ENCODE peak calls at places on chromosomes 11 and 22, in four cellular contexts. One of them, this sample, is unnamed.
A peak's percentile ranks its signal among the peaks of the same experiment; 100 is the strongest.

GRCh38 chr11:110000045-110000502 is 93.1 kb upstream of the ZC3H12C start:
- DNase-seq in cardiac fibroblast: peak; percentile 87
- DNase-seq in stimulated activated CD8-positive, alpha-beta memory T cell treated with anti-CD3 and anti-CD28 coated beads, Interleukin-15, amount 100 ng/mL, for 24 hours: no peak
- DNase-seq in EH: peak; percentile 97
- DNase-seq in this sample: peak; percentile 66

GRCh38 chr22:45946805-45947600 is 30.0 kb downstream of the WNT7B start:
- DNase-seq in cardiac fibroblast: no peak
- DNase-seq in EH: no peak
- DNase-seq in stimulated activated CD8-positive, alpha-beta memory T cell treated with anti-CD3 and anti-CD28 coated beads, Interleukin-15, amount 100 ng/mL, for 24 hours: no peak
- DNase-seq in this sample: no peak

GRCh38 chr22:23001463-23001862 is 68.9 kb upstream of the GNAZ start:
- DNase-seq in EH: no peak
- DNase-seq in stimulated activated CD8-positive, alpha-beta memory T cell treated with anti-CD3 and anti-CD28 coated beads, Interleukin-15, amount 100 ng/mL, for 24 hours: no peak
- DNase-seq in cardiac fibroblast: no peak
- DNase-seq in this sample: no peak

GRCh38 chr11:80846442-80846841 is 1405.6 kb upstream of the TENM4 start:
- DNase-seq in cardiac fibroblast: no peak
- DNase-seq in EH: no peak
- DNase-seq in stimulated activated CD8-positive, alpha-beta memory T cell treated with anti-CD3 and anti-CD28 coated beads, Interleukin-15, amount 100 ng/mL, for 24 hours: no peak
- DNase-seq in this sample: no peak

GRCh38 chr11:2760196-2760871 is 60.5 kb upstream of the KCNQ1OT1 start:
- DNase-seq in EH: no peak
- DNase-seq in cardiac fibroblast: no peak
- DNase-seq in stimulated activated CD8-positive, alpha-beta memory T cell treated with anti-CD3 and anti-CD28 coated beads, Interleukin-15, amount 100 ng/mL, for 24 hours: no peak
- DNase-seq in this sample: no peak

GRCh38 chr22:49995059-49995412 is 17.5 kb downstream of the IL17REL start:
- DNase-seq in cardiac fibroblast: no peak
- DNase-seq in EH: no peak
- DNase-seq in stimulated activated CD8-positive, alpha-beta memory T cell treated with anti-CD3 and anti-CD28 coated beads, Interleukin-15, amount 100 ng/mL, for 24 hours: no peak
- DNase-seq in this sample: no peak

GRCh38 chr11:68039526-68040086 is 781 bp downstream of the TCIRG1 start:
- DNase-seq in cardiac fibroblast: no peak
- DNase-seq in stimulated activated CD8-positive, alpha-beta memory T cell treated with anti-CD3 and anti-CD28 coated beads, Interleukin-15, amount 100 ng/mL, for 24 hours: no peak
- DNase-seq in EH: peak; percentile 27
- DNase-seq in this sample: no peak

GRCh38 chr11:86938900-86939880 is 16.0 kb downstream of the FZD4 start:
- DNase-seq in cardiac fibroblast: peak; percentile 77
- DNase-seq in EH: peak; percentile 66
- DNase-seq in stimulated activated CD8-positive, alpha-beta memory T cell treated with anti-CD3 and anti-CD28 coated beads, Interleukin-15, amount 100 ng/mL, for 24 hours: no peak
- DNase-seq in this sample: peak; percentile 60

This sample was measured in MCF 10A.